ENCODE peak calls at places on chromosomes 6 and 20, in four cellular contexts. I, K, G and Y are unnamed samples.
A peak's percentile ranks its signal among the peaks of the same experiment; 100 is the strongest.

GRCh38 chr6:158660331-158660730 is 10.5 kb downstream of the SYTL3 start:
- DNase-seq in I (no peak), K (no peak), G (peak; percentile 51), Y (peak; percentile 8)

GRCh38 chr6:130624046-130624445 is 203.2 kb upstream of the SMLR1 start:
- DNase-seq in I (no peak), K (no peak), G (peak; percentile 72), Y (no peak)

GRCh38 chr20:38985603-38986170 is 23.5 kb downstream of the DHX35 start:
- DNase-seq in I (no peak), K (no peak), G (peak; percentile 76), Y (no peak)

GRCh38 chr20:25389381-25389857 is 1.2 kb downstream of the ABHD12 start:
- DNase-seq in I (no peak), K (no peak), G (peak; percentile 60), Y (no peak)

GRCh38 chr6:21846541-21847451 is 253.2 kb downstream of the SOX4 start:
- DNase-seq in I (peak; percentile 20), K (no peak), G (no peak), Y (no peak)

GRCh38 chr6:156021746-156022396 is 566.2 kb upstream of the NOX3 start:
- DNase-seq in I (no peak), K (no peak), G (peak; percentile 12), Y (no peak)

GRCh38 chr6:155448823-155449789 is 6.5 kb downstream of the NOX3 start:
- DNase-seq in I (no peak), K (no peak), G (no peak), Y (no peak)

GRCh38 chr6:8177721-8178120 is 75.4 kb upstream of the EEF1E1 start:
- DNase-seq in I (no peak), K (no peak), G (peak; percentile 25), Y (no peak)

GRCh38 chr6:155936551-155936950 is 480.9 kb upstream of the NOX3 start:
- DNase-seq in I (no peak), K (no peak), G (peak; percentile 15), Y (no peak)